ENCODE peak calls at places on chromosomes 12 and 14, in five cellular contexts. V is EL, Q is NCI-H1417, J is fibroblast of the aortic adventitia, R is suprapubic skin. K is an unnamed sample.

GRCh38 chr12:130552483-130552996 is 163.6 kb downstream of the RIMBP2 start:
- DNase-seq in R (no peak), J (no peak), Q (no peak), V (no peak), K (no peak)

GRCh38 chr14:21454843-21455550 is 926 bp downstream of the CHD8 start:
- DNase-seq in V (peak), Q (no peak), J (peak), R (no peak), K (no peak)

GRCh38 chr14:30610719-30611388 is 11.3 kb upstream of the SCFD1 start:
- DNase-seq in J (peak), V (peak), Q (peak), R (no peak), K (peak)

GRCh38 chr14:33647385-33647786 is 303.5 kb downstream of the EGLN3 start:
- DNase-seq in Q (no peak), R (no peak), J (peak), V (peak), K (no peak)

GRCh38 chr12:105418232-105418631 is 87.7 kb downstream of the C12orf75 start:
- DNase-seq in J (peak), Q (no peak), R (no peak), V (peak), K (no peak)

GRCh38 chr14:90970167-90970600 is 90.3 kb downstream of the RPS6KA5 start:
- DNase-seq in R (no peak), J (peak), V (peak), Q (no peak), K (no peak)

GRCh38 chr12:69993433-69993832 is 168.4 kb downstream of the MYRFL start:
- DNase-seq in V (no peak), J (no peak), R (no peak), Q (no peak), K (no peak)

GRCh38 chr12:130795906-130796305 is 43.1 kb downstream of the STX2 start:
- DNase-seq in V (no peak), J (no peak), Q (no peak), R (no peak), K (peak)

GRCh38 chr12:114397978-114398881 is 7.7 kb downstream of the TBX5 start:
- DNase-seq in J (no peak), Q (no peak), R (no peak), V (peak), K (no peak)

GRCh38 chr14:19729359-19729758 is 14.0 kb upstream of the OR4Q3 start:
- DNase-seq in J (no peak), V (no peak), R (no peak), Q (no peak), K (no peak)

GRCh38 chr12:19576421-19576925 is 137.2 kb downstream of the AEBP2 start:
- DNase-seq in V (no peak), R (no peak), Q (no peak), J (no peak), K (no peak)

GRCh38 chr14:50726372-50727107 is 58.4 kb upstream of the SAV1 start:
- DNase-seq in R (no peak), Q (no peak), V (peak), J (peak), K (no peak)

GRCh38 chr12:97368462-97369150 is 94.0 kb upstream of the RMST start:
- DNase-seq in R (no peak), J (no peak), V (no peak), Q (no peak), K (no peak)

GRCh38 chr12:59372971-59373370 is 222.9 kb upstream of the SLC16A7 start:
- DNase-seq in J (peak), R (no peak), Q (no peak), V (peak), K (no peak)

GRCh38 chr14:75249251-75249957 is 29.2 kb upstream of the FOS start:
- DNase-seq in V (no peak), J (no peak), R (no peak), Q (peak), K (peak)

GRCh38 chr12:27772328-27773049 is 7.5 kb upstream of the KLHL42 start:
- DNase-seq in J (no peak), Q (no peak), V (peak), R (no peak), K (no peak)

GRCh38 chr14:64038857-64039542 is 186.2 kb downstream of the SYNE2 start:
- DNase-seq in J (peak), R (no peak), V (no peak), Q (no peak), K (no peak)

GRCh38 chr12:31749024-31749704 is 20.3 kb upstream of the AMN1 start:
- DNase-seq in V (peak), J (peak), Q (peak), R (peak), K (peak)

GRCh38 chr12:32545413-32545970 is 133.6 kb upstream of the DNM1L start:
- DNase-seq in R (no peak), V (no peak), Q (no peak), J (no peak), K (no peak)

GRCh38 chr14:75928587-75929230 is 53.1 kb downstream of the TGFB3 start:
- DNase-seq in Q (no peak), V (no peak), J (peak), R (no peak), K (no peak)

GRCh38 chr12:49233842-49234526 is 30.9 kb upstream of the TUBA1C start:
- DNase-seq in J (no peak), R (peak), Q (peak), V (no peak), K (peak)

GRCh38 chr12:75560167-75560566 is 48.8 kb upstream of the KRR1 start:
- DNase-seq in R (no peak), Q (no peak), J (peak), V (peak), K (peak)

K was measured in NCI-H1105 treated with DMSO at 0.1 percent for 48 hours.